ENCODE peak calls at places on chromosomes 12 and 14, in seven cellular contexts. B is ovary; O is CD8-positive, alpha-beta T cell; D is heart right ventricle; Q is mesenchymal stem cell; T is SK-N-MC; N is tibial artery. W is an unnamed sample.

GRCh38 chr12:107244584-107244983 is 151.2 kb upstream of the CRY1 start:
- DNase-seq in D (no peak), Q (no peak), B (no peak), N (no peak), T (no peak), O (no peak), W (no peak)

GRCh38 chr14:100806386-100806785 is 19.5 kb upstream of the MEG3 start:
- DNase-seq in D (no peak), B (no peak), N (no peak), T (no peak), O (no peak), Q (no peak), W (peak; percentile 30)

GRCh38 chr14:57889245-57889644 is 23.4 kb upstream of the SLC35F4 start:
- DNase-seq in B (peak; percentile 13), Q (no peak), N (peak; percentile 90), O (no peak), T (no peak), D (peak; percentile 34), W (peak; percentile 82)

GRCh38 chr14:74510211-74510931 is 16.8 kb downstream of the ISCA2 start:
- DNase-seq in T (no peak), Q (peak; percentile 31), D (no peak), N (peak; percentile 65), O (no peak), B (peak; percentile 23), W (peak; percentile 73)

GRCh38 chr14:99267871-99268775 is 3.9 kb downstream of the BCL11B start:
- DNase-seq in B (no peak), O (peak; percentile 66), D (no peak), T (no peak), Q (no peak), N (peak; percentile 41), W (no peak)

GRCh38 chr12:127496255-127496654 is 770.7 kb upstream of the TMEM132C start:
- DNase-seq in Q (no peak), N (no peak), O (no peak), T (no peak), B (no peak), D (no peak), W (no peak)

GRCh38 chr14:36845346-36846042 is 183.8 kb downstream of the PAX9 start:
- DNase-seq in Q (no peak), T (no peak), O (no peak), B (no peak), N (no peak), D (no peak), W (no peak)

GRCh38 chr14:105537580-105538474 is 11.4 kb downstream of the TMEM121 start:
- DNase-seq in T (no peak), O (peak; percentile 75), N (peak; percentile 68), B (peak; percentile 64), Q (no peak), D (peak; percentile 54), W (peak; percentile 55)

GRCh38 chr14:89206426-89206825 is 210.6 kb downstream of the FOXN3 start:
- DNase-seq in B (no peak), T (no peak), Q (no peak), N (no peak), O (no peak), D (no peak), W (no peak)

GRCh38 chr12:50865266-50865665 is 22.5 kb downstream of the TMPRSS12 start:
- DNase-seq in N (no peak), O (no peak), Q (no peak), B (no peak), T (no peak), D (no peak), W (no peak)

GRCh38 chr12:47856094-47856493 is 36.4 kb upstream of the HDAC7 start:
- DNase-seq in Q (no peak), D (no peak), T (no peak), N (no peak), B (no peak), O (no peak), W (no peak)

GRCh38 chr14:23942587-23942986 is 11.0 kb upstream of the DHRS4 start:
- DNase-seq in D (no peak), O (no peak), N (no peak), B (no peak), T (no peak), Q (no peak), W (no peak)

GRCh38 chr14:62629070-62629580 is 416.1 kb downstream of the KCNH5 start:
- DNase-seq in N (no peak), D (no peak), Q (no peak), O (no peak), T (no peak), B (no peak), W (no peak)

DNA sequence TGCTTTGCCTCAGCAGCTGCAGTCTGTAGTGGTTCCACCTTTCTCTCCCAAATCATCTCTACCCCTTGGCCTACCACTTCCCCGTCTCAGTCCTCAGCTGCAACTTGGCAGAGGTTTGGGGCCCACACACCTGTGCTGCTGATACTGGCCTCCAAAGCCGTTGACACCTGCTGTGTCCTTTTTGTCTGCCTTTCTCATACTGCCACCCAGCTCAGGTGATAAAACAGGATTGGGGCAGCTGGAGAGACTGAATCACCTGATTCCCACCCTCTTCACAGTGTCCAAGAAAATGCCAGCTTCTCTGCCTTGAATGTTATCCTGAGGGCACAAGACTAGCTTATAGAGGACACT is 103.7 kb downstream of the ETV6 start:
- DNase-seq in N (no peak), B (no peak), T (no peak), D (no peak), Q (no peak), O (no peak), W (no peak)
- H3K27ac ChIP-seq in N (peak overlapping the region; percentile 84), B (no peak overlapping the region), T (no peak overlapping the region), D (peak overlapping the region; percentile 34), Q (no peak overlapping the region), O (no peak overlapping the region), W (peak overlapping the region; percentile 94)

GRCh38 chr12:69660164-69660863 is 38.8 kb downstream of the BEST3 start:
- DNase-seq in B (no peak), T (no peak), D (no peak), N (no peak), O (no peak), Q (no peak), W (no peak)

GRCh38 chr12:69661386-69661785 is 37.7 kb downstream of the BEST3 start:
- DNase-seq in O (no peak), D (no peak), Q (no peak), T (no peak), N (no peak), B (no peak), W (no peak)

GRCh38 chr12:69655616-69656336 is 43.3 kb downstream of the BEST3 start:
- DNase-seq in Q (peak; percentile 81), B (no peak), N (no peak), T (no peak), D (no peak), O (no peak), W (no peak)

GRCh38 chr12:69657376-69658137 is 41.5 kb downstream of the BEST3 start:
- DNase-seq in B (no peak), N (no peak), Q (peak; percentile 29), O (no peak), T (no peak), D (no peak), W (no peak)

GRCh38 chr12:69658203-69658602 is 40.9 kb downstream of the BEST3 start:
- DNase-seq in O (no peak), T (no peak), D (no peak), N (no peak), Q (no peak), B (no peak), W (no peak)
- H3K27ac ChIP-seq in O (no peak overlapping the region), T (no peak overlapping the region), D (no peak overlapping the region), N (no peak overlapping the region), Q (no peak overlapping the region), B (no peak overlapping the region), W (no peak overlapping the region)

DNA sequence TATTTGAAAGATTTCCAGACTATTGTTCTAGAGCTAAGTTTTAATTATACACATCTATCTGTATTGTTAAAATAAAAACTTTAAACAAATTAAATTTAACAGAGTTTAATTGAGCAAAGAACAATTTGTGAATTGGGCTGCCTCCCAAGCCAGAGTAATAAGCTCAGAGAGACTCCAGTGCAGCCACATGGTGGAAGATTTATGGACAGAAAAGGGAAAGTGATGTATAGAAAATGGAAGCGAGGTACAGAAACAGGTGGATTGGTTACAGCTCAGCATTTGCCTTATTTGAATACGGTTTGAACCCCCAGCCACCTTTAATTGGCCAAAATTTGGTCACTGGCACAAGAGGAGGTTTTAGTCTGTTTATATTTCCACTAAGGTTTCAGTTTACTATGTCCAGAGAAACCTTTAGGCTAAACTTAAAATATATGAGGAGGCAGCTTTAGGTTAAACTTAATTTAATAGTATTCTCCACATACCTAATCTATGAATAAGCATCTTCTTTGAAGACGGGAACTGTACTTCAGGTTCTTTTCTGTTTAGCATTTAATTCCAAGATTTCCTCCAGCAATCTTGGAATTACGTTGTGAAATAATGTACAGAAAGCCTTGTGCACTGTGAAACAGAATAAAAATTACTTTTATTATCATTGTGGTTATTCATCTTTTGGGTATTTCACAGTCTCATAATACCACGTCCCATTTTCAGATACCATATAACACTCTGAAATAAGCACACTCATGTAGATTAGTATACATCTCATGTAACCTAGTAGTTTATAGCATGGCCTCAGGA is 19.4 kb downstream of the SRGAP1 start:
- DNase-seq in B (no peak), N (no peak), Q (no peak), D (no peak), T (no peak), O (no peak), W (no peak)
- H3K27ac ChIP-seq in B (no peak overlapping the region), N (no peak overlapping the region), Q (no peak overlapping the region), D (no peak overlapping the region), T (no peak overlapping the region), O (no peak overlapping the region), W (no peak overlapping the region)

GRCh38 chr12:2640709-2641108 is 154.1 kb upstream of the FKBP4 start:
- DNase-seq in O (no peak), B (peak; percentile 35), Q (peak; percentile 96), N (peak; percentile 94), T (no peak), D (peak; percentile 46), W (peak; percentile 92)
- H3K27ac ChIP-seq in O (no peak overlapping the region), B (no peak overlapping the region), Q (no peak overlapping the region), N (peak overlapping the region; percentile 77), T (no peak overlapping the region), D (peak overlapping the region; percentile 10), W (no peak overlapping the region)

GRCh38 chr12:65525501-65526141 is 247.1 kb downstream of the MSRB3 start:
- DNase-seq in O (no peak), N (no peak), T (no peak), B (no peak), Q (peak; percentile 74), D (no peak), W (no peak)
- H3K27ac ChIP-seq in O (no peak overlapping the region), N (no peak overlapping the region), T (no peak overlapping the region), B (no peak overlapping the region), Q (no peak overlapping the region), D (no peak overlapping the region), W (no peak overlapping the region)

DNA sequence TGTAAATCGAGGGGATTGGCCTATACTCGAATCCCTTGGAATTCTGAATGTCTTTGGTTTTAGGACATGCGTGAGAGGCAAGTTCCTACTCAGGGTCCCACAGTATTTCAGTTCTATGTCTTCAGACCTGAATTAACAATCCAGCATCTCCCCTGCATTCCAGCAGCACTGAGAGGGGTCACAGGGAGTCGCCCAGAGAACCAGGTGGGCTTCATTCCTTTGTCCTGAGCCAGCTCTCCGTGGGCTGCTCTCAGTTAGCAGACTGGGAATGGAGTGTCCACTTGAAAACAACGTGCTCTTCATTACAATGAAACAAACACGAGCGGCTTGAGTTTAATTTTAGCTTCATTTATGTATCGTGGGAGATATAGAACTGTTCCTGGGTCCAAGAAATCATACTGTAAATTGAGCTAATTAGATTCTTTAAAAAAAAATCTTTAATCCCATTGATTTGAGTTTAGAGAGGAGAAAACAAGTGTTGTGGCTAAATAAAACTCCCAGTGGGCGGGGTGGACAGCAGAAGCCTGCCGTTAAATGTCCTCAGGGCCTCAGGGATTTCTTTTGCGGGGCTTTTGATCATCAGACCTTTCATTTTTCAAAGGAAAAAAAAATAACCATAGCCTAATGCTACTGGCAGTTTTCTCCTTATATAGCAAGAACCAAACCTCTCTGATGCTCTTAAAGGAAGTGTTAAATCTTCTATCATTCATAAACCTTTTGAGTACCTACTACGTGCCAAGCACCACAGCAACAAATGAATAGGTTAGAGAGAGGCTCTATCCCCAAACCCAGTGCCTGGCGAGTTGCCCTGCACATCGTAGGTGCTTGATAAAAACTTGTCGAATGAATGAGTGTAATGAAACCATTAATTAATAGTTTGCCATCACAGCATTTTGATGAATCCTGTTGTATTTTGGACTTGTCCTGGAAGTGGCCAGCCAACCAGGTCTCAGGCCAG is 140.4 kb downstream of the CHST11 start:
- DNase-seq in T (no peak), Q (no peak), B (no peak), D (no peak), O (no peak), N (no peak), W (no peak)
- H3K27ac ChIP-seq in T (no peak overlapping the region), Q (no peak overlapping the region), B (no peak overlapping the region), D (no peak overlapping the region), O (no peak overlapping the region), N (peak overlapping the region; percentile 27), W (no peak overlapping the region)